ENCODE peak calls at places on chromosomes 6 and 20, in four cellular contexts. Q is CD8-positive, alpha-beta memory T cell; F is lower leg skin; K is stimulated activated CD4-positive, alpha-beta T cell treated with anti-CD3 and anti-CD28 coated beads, Interleukin-2, amount 100 ng/mL, for 48 hours. C is an unnamed sample.

GRCh38 chr20:1376453-1377270 is 16.2 kb downstream of the FKBP1A start:
- DNase-seq in Q (no peak), F (no peak), K (no peak), C (no peak)

GRCh38 chr6:125942677-125943527 is 13.7 kb upstream of the HINT3 start:
- DNase-seq in Q (no peak), F (no peak), K (no peak), C (no peak)

GRCh38 chr6:106820412-106820852 is 154.1 kb downstream of the CD24 start:
- DNase-seq in Q (no peak), F (no peak), K (no peak), C (no peak)

GRCh38 chr6:107185570-107185969 is 70.3 kb upstream of the BEND3 start:
- DNase-seq in Q (no peak), F (no peak), K (no peak), C (no peak)

GRCh38 chr6:49557177-49557576 is 6.7 kb downstream of the C6orf141 start:
- DNase-seq in Q (no peak), F (no peak), K (no peak), C (no peak)

GRCh38 chr6:116763048-116763447 is 2.5 kb downstream of the FAM162B start:
- DNase-seq in Q (no peak), F (no peak), K (no peak), C (no peak)

GRCh38 chr6:53604623-53605190 is 59.8 kb upstream of the GCLC start:
- DNase-seq in Q (no peak), F (no peak), K (no peak), C (no peak)

GRCh38 chr6:157755032-157755751 is 67.9 kb upstream of the SNX9 start:
- DNase-seq in Q (no peak), F (no peak), K (no peak), C (no peak)

GRCh38 chr6:169678342-169678741 is 23.5 kb downstream of the WDR27 start:
- DNase-seq in Q (no peak), F (no peak), K (no peak), C (no peak)

GRCh38 chr20:35463455-35464300 is 8.3 kb downstream of the CEP250 start:
- DNase-seq in Q (peak), F (peak), K (peak), C (peak)

GRCh38 chr20:37282558-37282957 is 6.9 kb upstream of the MANBAL start:
- DNase-seq in Q (no peak), F (no peak), K (no peak), C (no peak)

GRCh38 chr6:37171141-37171969 is 1.4 kb downstream of the PIM1 start:
- DNase-seq in Q (peak), F (peak), K (peak), C (peak)

GRCh38 chr6:36862848-36863382 is 11.7 kb downstream of the PPIL1 start:
- DNase-seq in Q (no peak), F (no peak), K (no peak), C (no peak)

GRCh38 chr20:34310481-34311117 is 7.4 kb upstream of the AHCY start:
- DNase-seq in Q (no peak), F (no peak), K (no peak), C (no peak)

GRCh38 chr20:41085606-41086005 is 51.7 kb upstream of the PLCG1 start:
- DNase-seq in Q (no peak), F (no peak), K (no peak), C (no peak)

GRCh38 chr6:68400396-68400795 is 234.7 kb upstream of the ADGRB3 start:
- DNase-seq in Q (no peak), F (no peak), K (no peak), C (no peak)

GRCh38 chr6:41066867-41067304 is 5.3 kb downstream of the OARD1 start:
- DNase-seq in Q (peak), F (peak), K (peak), C (no peak)

GRCh38 chr20:36852187-36852586 is 23.8 kb upstream of the TLDC2 start:
- DNase-seq in Q (no peak), F (no peak), K (no peak), C (peak)

GRCh38 chr6:149840345-149841075 is 23.6 kb downstream of the LRP11 start:
- DNase-seq in Q (peak), F (peak), K (peak), C (no peak)

GRCh38 chr6:109428889-109429477 is 11.4 kb downstream of the PPIL6 start:
- DNase-seq in Q (no peak), F (no peak), K (no peak), C (no peak)

GRCh38 chr6:25844518-25844917 is 12.7 kb upstream of the SLC17A1 start:
- DNase-seq in Q (no peak), F (no peak), K (no peak), C (no peak)

GRCh38 chr6:125142614-125143013 is 11.0 kb upstream of the TPD52L1 start:
- DNase-seq in Q (no peak), F (no peak), K (no peak), C (no peak)

GRCh38 chr6:154960299-154960796 is 34.8 kb upstream of the TIAM2 start:
- DNase-seq in Q (no peak), F (no peak), K (no peak), C (no peak)

GRCh38 chr6:66896415-66896814 is 1189.4 kb upstream of the EYS start:
- DNase-seq in Q (no peak), F (no peak), K (no peak), C (no peak)

GRCh38 chr20:32626859-32627636 is 41.9 kb upstream of the NOL4L start:
- DNase-seq in Q (no peak), F (no peak), K (no peak), C (peak)

GRCh38 chr6:5345324-5345723 is 84.0 kb downstream of the FARS2 start:
- DNase-seq in Q (no peak), F (no peak), K (no peak), C (no peak)

GRCh38 chr20:433300-433975 is 25.3 kb downstream of the RBCK1 start:
- DNase-seq in Q (peak), F (no peak), K (peak), C (no peak)

GRCh38 chr20:64188682-64189529 is 24.7 kb downstream of the MYT1 start:
- DNase-seq in Q (no peak), F (no peak), K (no peak), C (no peak)

GRCh38 chr6:81589465-81590313 is 162.8 kb downstream of the TENT5A start:
- DNase-seq in Q (no peak), F (no peak), K (no peak), C (no peak)

GRCh38 chr6:18151801-18152200 is 3.1 kb downstream of the TPMT start:
- DNase-seq in Q (no peak), F (no peak), K (no peak), C (no peak)

GRCh38 chr6:17987576-17988421 is at the start of gene KIF13A:
- DNase-seq in Q (no peak), F (peak), K (peak), C (peak)

GRCh38 chr6:134689676-134690447 is 260.0 kb downstream of the ALDH8A1 start:
- DNase-seq in Q (no peak), F (no peak), K (no peak), C (no peak)

GRCh38 chr6:136922680-136922996 is 537 bp downstream of the SLC35D3 start:
- DNase-seq in Q (no peak), F (no peak), K (no peak), C (no peak)

GRCh38 chr20:9442858-9443257 is 71.5 kb upstream of the LAMP5 start:
- DNase-seq in Q (no peak), F (no peak), K (no peak), C (no peak)

GRCh38 chr6:146814148-146814750 is 215.5 kb downstream of the ADGB start:
- DNase-seq in Q (no peak), F (no peak), K (no peak), C (no peak)

GRCh38 chr20:24418731-24419130 is 50.7 kb upstream of the SYNDIG1 start:
- DNase-seq in Q (no peak), F (no peak), K (no peak), C (no peak)

GRCh38 chr20:34396408-34396807 is 33.3 kb downstream of the ITCH start:
- DNase-seq in Q (no peak), F (no peak), K (no peak), C (no peak)

GRCh38 chr6:12208190-12208589 is 82.0 kb upstream of the EDN1 start:
- DNase-seq in Q (no peak), F (peak), K (no peak), C (no peak)

GRCh38 chr6:30100585-30101422 is 12.1 kb downstream of the TRIM31 start:
- DNase-seq in Q (no peak), F (peak), K (no peak), C (no peak)